ENCODE peak calls at places on chromosome 10, in six cellular contexts. I is Panc1, Q is HepG2, K is GM23338, C is A549, N is SK-N-SH. S is an unnamed sample.

GRCh38 chr10:7102557-7103349 is 308.1 kb downstream of the SFMBT2 start:
- DNase-seq in I (no peak), Q (no peak), N (no peak), C (no peak), K (no peak), S (no peak)

GRCh38 chr10:124898493-124898892 is 43.4 kb upstream of the ZRANB1 start:
- DNase-seq in I (no peak), N (no peak), K (peak), Q (peak), C (no peak), S (no peak)

GRCh38 chr10:133166504-133166827 is 6.4 kb downstream of the KNDC1 start:
- DNase-seq in N (no peak), C (no peak), Q (no peak), I (no peak), K (no peak), S (no peak)

GRCh38 chr10:60387531-60387930 is 2.1 kb downstream of the ANK3 start:
- DNase-seq in N (no peak), Q (no peak), C (no peak), I (no peak), K (no peak), S (no peak)

GRCh38 chr10:127044191-127044590 is 139.0 kb downstream of the DOCK1 start:
- DNase-seq in I (no peak), C (no peak), Q (no peak), N (no peak), K (no peak), S (no peak)

GRCh38 chr10:23198610-23198939 is 6.5 kb downstream of the PTF1A start:
- DNase-seq in C (no peak), N (no peak), Q (no peak), I (no peak), K (peak), S (no peak)

GRCh38 chr10:104591451-104591850 is 49.6 kb upstream of the SORCS3 start:
- DNase-seq in N (peak), Q (no peak), I (no peak), C (no peak), K (no peak), S (no peak)

GRCh38 chr10:18793951-18794350 is 134.7 kb downstream of the ARL5B start:
- DNase-seq in Q (peak), K (peak), I (no peak), C (peak), N (peak), S (no peak)

GRCh38 chr10:106181491-106181890 is 983.0 kb downstream of the SORCS1 start:
- DNase-seq in C (no peak), Q (no peak), N (no peak), K (no peak), I (no peak), S (no peak)

GRCh38 chr10:93820434-93820833 is 62.7 kb downstream of the LGI1 start:
- DNase-seq in C (no peak), Q (no peak), N (no peak), K (no peak), I (no peak), S (no peak)

GRCh38 chr10:15796098-15796759 is 64.1 kb downstream of the MINDY3 start:
- DNase-seq in N (no peak), K (no peak), C (no peak), I (no peak), Q (no peak), S (no peak)

GRCh38 chr10:116138897-116139296 is 134.1 kb downstream of the GFRA1 start:
- DNase-seq in N (no peak), K (no peak), C (no peak), I (no peak), Q (no peak), S (no peak)

GRCh38 chr10:110399163-110400094 is 94.7 kb upstream of the SMNDC1 start:
- DNase-seq in I (peak), K (no peak), C (peak), Q (peak), N (no peak), S (no peak)

GRCh38 chr10:22427101-22427500 is 81.8 kb downstream of the SPAG6 start:
- DNase-seq in I (no peak), C (peak), N (no peak), Q (no peak), K (peak), S (no peak)

GRCh38 chr10:133329401-133330202 is 7.1 kb downstream of the CALY start:
- DNase-seq in I (no peak), C (peak), Q (peak), K (peak), N (peak), S (peak)

GRCh38 chr10:97659589-97659988 is 19.1 kb downstream of the PI4K2A start:
- DNase-seq in Q (no peak), C (no peak), I (no peak), K (no peak), N (peak), S (no peak)

GRCh38 chr10:60718891-60719290 is 59.4 kb upstream of the CDK1 start:
- DNase-seq in Q (no peak), C (no peak), N (no peak), K (no peak), I (no peak), S (no peak)

GRCh38 chr10:127424594-127425264 is 124.4 kb upstream of the NPS start:
- DNase-seq in C (no peak), K (no peak), Q (no peak), I (no peak), N (peak), S (no peak)

GRCh38 chr10:12484945-12485805 is 135.8 kb downstream of the CAMK1D start:
- DNase-seq in C (no peak), N (no peak), Q (peak), K (peak), I (no peak), S (no peak)

GRCh38 chr10:124249196-124249595 is 155.8 kb upstream of the CHST15 start:
- DNase-seq in K (no peak), N (no peak), I (no peak), C (no peak), Q (no peak), S (no peak)

GRCh38 chr10:33252794-33253203 is 81.7 kb downstream of the NRP1 start:
- DNase-seq in I (no peak), K (no peak), C (peak), Q (peak), N (no peak), S (no peak)

GRCh38 chr10:8731415-8732110 is 677.1 kb downstream of the GATA3 start:
- DNase-seq in Q (no peak), N (no peak), C (no peak), K (peak), I (no peak), S (no peak)

DNA sequence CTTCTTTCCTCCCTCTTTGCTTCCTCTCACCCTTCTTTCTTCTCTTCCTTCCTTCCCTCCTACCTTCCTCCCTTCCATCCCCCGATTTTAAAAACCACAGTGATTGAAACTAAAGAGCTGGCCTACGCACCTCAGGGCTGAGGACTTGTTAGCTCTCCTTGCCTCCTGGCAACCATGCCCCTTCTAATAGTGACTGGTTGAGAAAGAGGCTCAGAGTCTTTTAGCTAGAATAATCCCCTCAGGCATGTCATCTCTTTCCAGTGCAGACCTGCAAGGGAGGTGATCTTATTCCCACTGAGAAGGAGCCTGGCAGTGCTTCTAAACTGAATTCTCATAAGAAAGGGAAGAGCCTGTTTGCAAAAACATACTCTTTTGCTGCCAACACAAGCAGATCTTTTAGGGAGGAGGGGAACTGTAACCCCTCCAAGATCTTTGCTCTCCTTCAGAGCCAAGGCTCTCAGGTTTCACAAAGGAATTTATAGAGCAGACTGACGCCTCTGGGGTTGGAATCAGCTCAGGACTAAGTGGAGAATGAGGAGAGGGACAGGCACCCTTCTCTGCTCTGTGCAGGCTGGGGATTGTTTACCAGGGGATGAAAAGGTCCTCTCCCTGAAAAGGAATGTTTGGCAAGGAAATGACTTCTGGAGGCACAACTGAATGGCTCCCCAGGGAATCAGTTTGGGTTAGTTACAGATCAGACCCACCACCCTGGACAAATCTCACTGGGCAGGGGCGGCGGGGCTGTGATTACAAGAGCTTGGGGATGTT is 9.4 kb upstream of the ANKRD1 start:
- DNase-seq in I (no peak), K (peak), C (peak), N (no peak), Q (peak), S (no peak)
- TF ChIP-seq REST in I (no peak), K (no peak), C (no peak), N (peak), Q (no peak), S (no peak)

DNA sequence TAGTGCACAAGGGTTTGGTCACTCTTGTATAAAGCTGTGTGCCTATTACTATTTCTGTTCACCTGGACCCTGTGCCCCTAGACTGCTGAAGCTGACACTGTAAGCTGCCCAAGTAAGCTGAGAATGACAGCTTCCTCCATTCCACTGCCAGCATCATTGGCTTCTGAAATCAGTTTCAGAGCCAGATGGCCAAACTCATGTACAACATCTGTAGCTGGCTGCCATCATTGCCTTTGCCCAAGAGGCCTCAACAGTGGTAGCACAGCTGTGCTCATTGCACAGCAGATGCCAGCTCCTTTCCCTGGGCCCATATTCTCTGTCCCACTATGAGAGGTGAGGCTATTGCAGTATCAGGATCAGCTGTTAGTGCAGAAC is 165.7 kb downstream of the CPEB3 start:
- DNase-seq in K (no peak), I (no peak), N (no peak), Q (no peak), C (no peak), S (no peak)
- TF ChIP-seq REST in K (no peak), I (no peak), N (no peak), Q (no peak), C (no peak), S (no peak)

GRCh38 chr10:128431083-128431482 is 304.9 kb upstream of the MKI67 start:
- DNase-seq in K (peak), Q (no peak), I (no peak), N (no peak), C (no peak), S (no peak)
- TF ChIP-seq REST in K (no peak), Q (no peak), I (no peak), N (no peak), C (no peak), S (no peak)

GRCh38 chr10:34294137-34294536 is 521.0 kb downstream of the PARD3 start:
- DNase-seq in I (no peak), N (no peak), C (no peak), Q (no peak), K (no peak), S (no peak)

GRCh38 chr10:34290412-34291082 is 524.5 kb downstream of the PARD3 start:
- DNase-seq in Q (peak), N (no peak), I (no peak), C (no peak), K (no peak), S (no peak)

GRCh38 chr10:34291466-34292177 is 523.5 kb downstream of the PARD3 start:
- DNase-seq in I (no peak), K (no peak), Q (peak), N (no peak), C (no peak), S (no peak)

GRCh38 chr10:34292178-34292565 is 522.9 kb downstream of the PARD3 start:
- DNase-seq in Q (no peak), C (no peak), K (no peak), N (no peak), I (no peak), S (no peak)

GRCh38 chr10:34292675-34293074 is 522.4 kb downstream of the PARD3 start:
- DNase-seq in N (no peak), Q (no peak), I (no peak), K (no peak), C (no peak), S (no peak)
- TF ChIP-seq REST in N (no peak), Q (no peak), I (no peak), K (no peak), C (no peak), S (no peak)

GRCh38 chr10:120832106-120832505 is 19.1 kb upstream of the WDR11 start:
- DNase-seq in K (no peak), N (no peak), Q (no peak), C (no peak), I (no peak), S (no peak)
- TF ChIP-seq REST in K (no peak), N (no peak), Q (no peak), C (no peak), I (no peak), S (no peak)

DNA sequence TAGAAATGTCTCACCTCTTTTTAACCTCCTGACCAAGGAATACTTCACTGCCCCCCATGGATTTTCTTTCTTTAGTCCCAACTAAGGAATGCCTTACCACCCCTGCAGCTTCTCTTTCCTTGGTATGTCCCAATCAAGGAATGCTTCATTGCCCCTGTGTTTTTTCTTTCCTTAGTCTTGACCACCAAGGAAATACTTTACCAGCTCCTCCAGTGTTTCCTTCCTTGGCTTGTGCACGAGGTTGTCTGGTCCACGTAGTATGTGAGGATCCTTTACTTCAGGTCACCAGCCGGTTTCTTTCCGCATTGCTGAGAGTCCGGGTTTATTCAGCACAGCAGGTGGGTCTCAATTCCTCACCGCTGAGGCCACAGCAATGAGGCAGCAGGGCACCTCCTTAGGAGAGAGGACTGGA is 59.3 kb downstream of the CYP2C9 start:
- DNase-seq in Q (no peak), C (no peak), I (no peak), N (no peak), K (peak), S (no peak)
- TF ChIP-seq REST in Q (no peak), C (no peak), I (no peak), N (no peak), K (no peak), S (no peak)

DNA sequence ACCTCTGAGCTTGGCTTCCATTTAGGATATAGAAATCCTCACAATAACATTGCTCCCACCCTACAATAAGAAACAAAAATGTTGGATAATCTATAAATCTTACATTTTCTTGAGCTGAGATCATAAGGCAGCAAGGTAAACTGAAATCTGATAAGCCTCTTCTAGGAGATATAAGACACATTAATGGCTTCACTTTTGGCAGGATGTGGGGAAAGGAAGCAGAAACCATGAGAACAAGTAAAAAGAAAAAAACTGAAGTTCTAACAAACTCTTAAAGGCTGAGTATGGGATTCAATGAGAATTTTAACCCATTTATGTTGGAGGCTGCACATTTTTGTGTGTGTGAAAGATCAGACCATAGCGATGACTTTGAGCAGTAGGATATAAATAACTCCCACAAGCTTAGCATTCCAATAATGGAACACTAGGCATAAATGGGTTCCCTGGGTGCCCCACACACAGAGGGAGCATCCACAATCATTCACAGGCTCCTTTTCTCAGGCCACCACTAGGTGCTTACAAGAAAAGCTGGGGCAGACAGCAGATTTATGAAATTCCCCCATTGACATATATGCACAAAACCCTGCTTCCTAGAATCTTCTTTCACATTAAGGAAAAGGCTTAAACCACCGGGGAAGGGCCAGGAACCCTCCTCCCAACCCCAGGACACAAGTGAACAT is 564.9 kb upstream of the MGMT start:
- DNase-seq in C (no peak), N (no peak), I (no peak), Q (no peak), K (no peak), S (no peak)
- TF ChIP-seq REST in C (no peak), N (no peak), I (no peak), Q (no peak), K (no peak), S (no peak)

GRCh38 chr10:14564268-14564744 is 210.4 kb downstream of the FAM107B start:
- DNase-seq in N (no peak), I (no peak), K (no peak), C (no peak), Q (no peak), S (no peak)
- TF ChIP-seq REST in N (no peak), I (no peak), K (no peak), C (no peak), Q (no peak), S (no peak)

GRCh38 chr10:43926371-43926770 is 277.7 kb upstream of the ZNF32 start:
- DNase-seq in N (no peak), Q (no peak), I (no peak), K (no peak), C (no peak), S (no peak)
- TF ChIP-seq REST in N (no peak), Q (no peak), I (no peak), K (no peak), C (no peak), S (no peak)

DNA sequence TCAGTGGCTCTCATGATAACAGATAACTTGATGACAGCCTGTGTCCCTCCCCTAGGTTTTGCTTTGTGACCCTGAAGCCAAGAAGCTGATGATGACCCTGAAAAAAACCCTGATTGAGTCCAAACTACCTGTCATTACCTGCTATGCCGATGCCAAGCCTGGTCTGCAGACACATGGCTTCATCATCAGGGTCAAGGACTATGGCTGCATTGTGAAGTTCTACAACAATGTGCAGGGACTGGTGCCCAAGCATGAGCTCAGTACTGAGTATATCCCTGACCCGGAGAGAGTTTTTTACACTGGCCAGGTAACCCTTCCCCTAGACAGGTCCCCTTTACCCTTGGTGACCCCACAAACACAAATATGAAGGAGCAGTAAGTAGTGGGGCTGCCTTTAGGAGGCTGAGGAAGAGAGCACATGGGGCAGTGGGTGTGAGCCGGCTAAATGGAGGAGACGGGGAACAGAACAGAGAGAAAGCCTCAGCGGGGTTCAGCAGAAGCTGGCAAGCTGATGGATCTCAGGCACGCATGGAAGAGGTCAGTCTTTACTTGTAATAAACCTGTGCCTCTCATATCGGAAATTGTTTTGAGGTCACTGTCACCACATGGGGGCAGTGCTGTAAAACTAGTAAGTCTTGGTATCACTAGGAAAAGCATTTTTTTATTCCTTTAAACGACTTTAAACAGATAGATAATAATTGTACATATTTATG is 20.2 kb downstream of the PDCD11 start:
- DNase-seq in C (peak), Q (peak), I (peak), K (peak), N (peak), S (peak)
- TF ChIP-seq REST in C (no peak), Q (no peak), I (no peak), K (no peak), N (no peak), S (no peak)

S was measured in HL-60.